ENCODE peak calls at places on chromosomes 11 and 22, in four cellular contexts. F is spleen, N is fibroblast of lung, W is mammary epithelial cell. J is an unnamed sample.
A peak's percentile ranks its signal among the peaks of the same experiment; 100 is the strongest.

GRCh38 chr11:2775626-2776350 is 76.0 kb upstream of the KCNQ1OT1 start:
- DNase-seq in F (peak; percentile 72), N (no peak), W (no peak), J (no peak)

GRCh38 chr22:44580756-44581435 is 82.9 kb upstream of the RTL6 start:
- DNase-seq in F (peak; percentile 39), N (no peak), W (no peak), J (no peak)

GRCh38 chr22:31082606-31083376 is 1.7 kb downstream of the SMTN start:
- DNase-seq in F (peak; percentile 82), N (peak; percentile 48), W (peak; percentile 62), J (peak; percentile 49)

GRCh38 chr11:78744949-78745348 is 170.3 kb upstream of the NARS2 start:
- DNase-seq in F (no peak), N (no peak), W (no peak), J (no peak)

GRCh38 chr11:28799316-28799715 is 691.1 kb downstream of the METTL15 start:
- DNase-seq in F (no peak), N (peak; percentile 38), W (no peak), J (no peak)

GRCh38 chr22:33438273-33438672 is 380.1 kb upstream of the SYN3 start:
- DNase-seq in F (no peak), N (peak; percentile 96), W (peak; percentile 99), J (no peak)

GRCh38 chr11:103927535-103927934 is 108.9 kb upstream of the DDI1 start:
- DNase-seq in F (no peak), N (no peak), W (peak; percentile 15), J (peak; percentile 30)

GRCh38 chr11:110000045-110000502 is 93.1 kb upstream of the ZC3H12C start:
- DNase-seq in F (no peak), N (peak; percentile 98), W (peak; percentile 73), J (peak; percentile 77)

GRCh38 chr11:100593321-100593720 is 93.8 kb upstream of the ARHGAP42 start:
- DNase-seq in F (no peak), N (peak; percentile 22), W (no peak), J (no peak)

GRCh38 chr11:58832246-58832645 is 12.3 kb downstream of the GLYATL2 start:
- DNase-seq in F (no peak), N (peak; percentile 44), W (peak; percentile 71), J (peak; percentile 28)

GRCh38 chr22:46829140-46829891 is 66.9 kb downstream of the TBC1D22A start:
- DNase-seq in F (no peak), N (peak; percentile 97), W (peak; percentile 42), J (peak; percentile 85)

GRCh38 chr22:36362819-36363377 is 24.9 kb downstream of the MYH9 start:
- DNase-seq in F (no peak), N (peak; percentile 62), W (peak; percentile 70), J (no peak)

GRCh38 chr11:63843042-63843441 is 4.1 kb downstream of the MARK2 start:
- DNase-seq in F (no peak), N (no peak), W (no peak), J (no peak)

GRCh38 chr11:46237248-46238077 is 40.0 kb upstream of the CREB3L1 start:
- DNase-seq in F (peak; percentile 91), N (peak; percentile 91), W (peak; percentile 79), J (peak; percentile 81)

GRCh38 chr11:130097285-130097684 is 27.6 kb downstream of the APLP2 start:
- DNase-seq in F (no peak), N (no peak), W (no peak), J (no peak)

GRCh38 chr11:71293961-71294782 is 41.8 kb upstream of the SHANK2 start:
- DNase-seq in F (no peak), N (no peak), W (no peak), J (no peak)

GRCh38 chr22:50206599-50206998 is 5.8 kb downstream of the SELENOO start:
- DNase-seq in F (peak; percentile 83), N (peak; percentile 35), W (no peak), J (peak; percentile 52)

GRCh38 chr11:34179026-34179675 is 73.7 kb downstream of the NAT10 start:
- DNase-seq in F (no peak), N (no peak), W (no peak), J (no peak)

GRCh38 chr11:12219732-12220131 is 109.3 kb downstream of the MICAL2 start:
- DNase-seq in F (no peak), N (peak; percentile 71), W (no peak), J (peak; percentile 4)

GRCh38 chr22:39103431-39103830 is 6.4 kb downstream of the APOBEC3H start:
- DNase-seq in F (no peak), N (no peak), W (no peak), J (no peak)

GRCh38 chr11:27795955-27796861 is 96.0 kb upstream of the BDNF start:
- DNase-seq in F (no peak), N (no peak), W (no peak), J (no peak)

GRCh38 chr11:120239713-120240640 is at the start of gene POU2F3:
- DNase-seq in F (peak; percentile 64), N (no peak), W (no peak), J (no peak)

GRCh38 chr11:6962141-6962540 is 35.9 kb downstream of the ZNF215 start:
- DNase-seq in F (no peak), N (peak; percentile 2), W (no peak), J (no peak)

GRCh38 chr22:40703174-40703573 is 23.9 kb downstream of the MCHR1 start:
- DNase-seq in F (no peak), N (no peak), W (no peak), J (peak; percentile 78)

GRCh38 chr11:99461913-99462312 is 441.2 kb downstream of the CNTN5 start:
- DNase-seq in F (no peak), N (no peak), W (no peak), J (no peak)

GRCh38 chr11:1759151-1759850 is 4.4 kb downstream of the CTSD start:
- DNase-seq in F (peak; percentile 82), N (no peak), W (no peak), J (no peak)

GRCh38 chr11:8289426-8290047 is 25.9 kb upstream of the LMO1 start:
- DNase-seq in F (peak; percentile 41), N (no peak), W (no peak), J (no peak)

DNA sequence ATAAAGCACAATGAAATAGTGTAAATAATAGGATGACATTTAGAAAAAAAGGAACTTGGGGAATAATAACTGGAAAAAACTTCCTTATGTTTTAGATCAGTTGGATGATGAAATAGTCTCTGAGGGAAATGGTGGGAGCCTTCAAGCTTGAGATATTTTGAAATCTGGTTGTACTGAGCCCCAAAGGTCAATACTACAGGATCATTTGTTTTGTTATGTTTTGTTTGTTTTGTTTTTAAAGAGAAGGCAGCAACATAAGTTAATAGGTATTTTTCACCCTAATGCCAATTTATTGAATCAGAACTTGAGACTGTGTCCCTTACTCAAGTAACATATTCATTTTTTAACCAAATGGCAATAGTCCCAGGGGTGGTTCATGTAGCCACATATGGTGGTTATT is 393.1 kb downstream of the ETS1 start:
- DNase-seq in F (no peak), N (no peak), W (no peak), J (no peak)
- H3K27ac ChIP-seq in F (peak overlapping the region; percentile 32), N (no peak overlapping the region), W (no peak overlapping the region), J (no peak overlapping the region)

DNA sequence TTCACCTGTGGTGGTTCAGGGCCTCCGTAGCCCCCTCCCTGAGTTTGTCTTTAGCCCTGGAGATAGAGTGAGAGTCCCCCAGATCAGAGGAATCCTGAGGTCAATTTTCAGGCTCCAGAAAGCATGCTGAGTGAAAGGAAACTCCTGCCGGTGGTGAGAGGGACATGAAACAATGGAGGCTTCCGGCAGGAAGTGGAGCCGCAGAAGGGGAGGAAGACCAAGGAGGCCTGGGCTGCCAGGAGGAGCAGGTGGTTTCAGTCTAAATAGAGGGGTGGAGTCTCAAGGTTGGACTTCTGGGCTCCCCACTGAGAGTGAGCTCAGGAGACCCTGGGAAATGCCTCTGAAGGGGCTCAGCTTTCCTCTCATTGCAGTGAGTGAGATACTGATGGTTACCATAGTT is 10.6 kb downstream of the SLCO2B1 start:
- DNase-seq in F (no peak), N (no peak), W (no peak), J (peak; percentile 84)
- H3K4me1 ChIP-seq in F (peaks cover 21% of the 10 kb centered on the region), N (no peaks in the 10 kb centered on the region), W (no peaks in the 10 kb centered on the region), J (no peaks in the 10 kb centered on the region)

DNA sequence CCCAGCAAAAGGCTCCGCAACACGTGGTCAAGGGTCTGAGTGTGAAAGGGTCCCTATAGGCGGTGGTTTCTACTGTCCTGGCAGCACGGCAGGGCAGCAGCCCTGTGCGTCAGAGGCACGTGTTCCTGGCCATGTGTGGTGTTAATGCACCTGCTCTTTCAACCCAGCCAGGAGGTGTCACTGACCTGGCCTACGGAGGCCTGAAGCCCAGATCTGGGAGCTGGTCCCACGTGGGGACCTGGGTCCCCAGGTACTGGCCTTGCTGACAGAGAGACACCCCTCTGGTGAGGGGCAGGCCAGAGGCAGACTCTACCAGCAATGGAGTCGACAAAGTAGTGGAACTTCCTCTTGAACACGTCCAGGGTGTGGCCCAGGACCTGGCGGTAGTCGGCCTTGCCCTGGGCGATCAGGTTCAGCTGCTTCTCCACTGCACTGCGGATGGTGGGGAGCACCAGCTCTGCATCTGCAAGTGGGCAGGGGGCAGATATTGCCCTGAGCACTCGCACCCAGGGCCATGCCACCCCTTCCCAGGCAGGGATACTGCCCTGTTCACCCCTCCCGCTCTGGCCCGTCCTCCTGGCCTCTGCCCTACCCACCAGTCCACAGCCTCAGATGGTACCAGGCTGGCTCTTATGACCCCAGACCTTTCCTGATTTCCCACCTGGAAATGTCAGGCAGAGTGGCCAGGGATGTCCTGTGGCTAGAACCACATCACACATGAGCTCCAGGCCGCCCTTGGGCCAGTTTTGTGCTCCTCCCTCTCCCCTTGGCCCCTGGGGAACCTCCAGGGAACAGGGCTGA is 6.8 kb upstream of the PPM1F start:
- DNase-seq in F (no peak), N (no peak), W (no peak), J (no peak)
- H3K27ac ChIP-seq in F (no peak overlapping the region), N (no peak overlapping the region), W (no peak overlapping the region), J (no peak overlapping the region)

DNA sequence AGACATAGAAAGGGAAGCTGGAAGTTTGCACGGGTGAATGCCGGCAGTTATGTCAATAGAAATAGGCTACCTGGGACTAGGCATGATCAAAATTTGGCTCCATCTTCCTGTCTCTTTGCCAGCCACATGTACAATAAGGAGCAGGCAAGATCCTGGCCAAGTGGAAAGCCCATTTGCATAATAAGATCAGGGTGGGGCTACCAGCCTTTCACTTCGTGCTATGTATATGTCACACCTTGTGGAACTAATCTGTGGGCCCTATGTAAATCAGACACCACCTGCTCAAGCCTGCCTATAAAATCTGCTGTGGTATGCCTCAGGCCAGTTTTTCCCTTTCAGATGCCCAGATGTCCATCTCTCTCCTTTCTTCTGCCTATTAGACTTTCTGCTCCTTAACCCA is 79.3 kb upstream of the DRD2 start:
- DNase-seq in F (no peak), N (no peak), W (no peak), J (no peak)
- H3K4me1 ChIP-seq in F (no peaks in the 10 kb centered on the region), N (no peaks in the 10 kb centered on the region), W (peaks cover 37% of the 10 kb centered on the region), J (no peaks in the 10 kb centered on the region)

J was measured in A673.